ENCODE peak calls at places on chromosomes 13 and 19, in seven cellular contexts. K is mammary epithelial cell, F is transverse colon, M is lower lobe of right lung, R is IMR-90, J is thyroid gland, V is gastrocnemius medialis. Z is an unnamed sample. For H3K4me1, the result is how much of the 10 kb centered on the place peaks cover.

GRCh38 chr19:32222594-32222993 is 122.8 kb upstream of the ZNF507 start:
- DNase-seq in J (no peak), V (no peak), R (no peak), F (no peak), M (no peak), K (no peak), Z (no peak)

GRCh38 chr13:71864981-71865857 is 1.8 kb downstream of the DACH1 start:
- DNase-seq in F (peak), K (peak), M (peak), J (no peak), R (no peak), V (no peak), Z (no peak)

GRCh38 chr13:110820311-110820710 is 94.6 kb downstream of the ANKRD10 start:
- DNase-seq in M (no peak), V (no peak), J (no peak), R (no peak), K (no peak), F (no peak), Z (no peak)

GRCh38 chr13:109288151-109288709 is 498.2 kb downstream of the IRS2 start:
- DNase-seq in M (no peak), K (no peak), R (peak), F (no peak), V (no peak), J (no peak), Z (no peak)

GRCh38 chr19:8575467-8575997 is 1.7 kb downstream of the MYO1F start:
- DNase-seq in R (peak), V (no peak), F (peak), J (no peak), K (no peak), M (no peak), Z (no peak)

GRCh38 chr13:99104396-99104795 is 96.3 kb upstream of the UBAC2 start:
- DNase-seq in M (no peak), V (no peak), J (no peak), K (no peak), F (no peak), R (no peak), Z (no peak)

GRCh38 chr19:18046066-18046718 is 38.2 kb downstream of the ARRDC2 start:
- DNase-seq in V (peak), F (peak), M (no peak), R (peak), J (no peak), K (peak), Z (no peak)

GRCh38 chr13:49098771-49099512 is 121.2 kb upstream of the MLNR start:
- DNase-seq in M (no peak), F (no peak), R (no peak), K (no peak), V (no peak), J (no peak), Z (no peak)

GRCh38 chr19:21128901-21129698 is 12.7 kb upstream of the ZNF431 start:
- DNase-seq in V (no peak), F (no peak), M (no peak), K (no peak), J (peak), R (no peak), Z (no peak)

GRCh38 chr19:2555422-2556220 is 79.7 kb downstream of the GADD45B start:
- DNase-seq in V (no peak), K (no peak), J (no peak), R (no peak), M (peak), F (no peak), Z (no peak)

GRCh38 chr13:112671359-112671758 is 18.5 kb upstream of the ATP11A start:
- DNase-seq in M (peak), J (no peak), V (no peak), K (no peak), R (no peak), F (no peak), Z (no peak)

GRCh38 chr13:82467626-82468025 is 1414.6 kb downstream of the SLITRK1 start:
- DNase-seq in K (no peak), J (no peak), F (no peak), R (no peak), V (no peak), M (no peak), Z (no peak)

GRCh38 chr13:98033277-98034247 is 80.1 kb downstream of the IPO5 start:
- DNase-seq in K (peak), V (no peak), R (peak), F (no peak), J (peak), M (no peak), Z (peak)

GRCh38 chr19:3249408-3249807 is 24.9 kb downstream of the CELF5 start:
- DNase-seq in R (no peak), M (no peak), J (no peak), F (no peak), K (no peak), V (no peak), Z (no peak)

GRCh38 chr19:13165091-13165997 is 15.1 kb downstream of the IER2 start:
- DNase-seq in J (no peak), M (no peak), R (no peak), K (no peak), V (no peak), F (no peak), Z (no peak)

GRCh38 chr19:8449830-8450229 is 5.1 kb downstream of the HNRNPM start:
- DNase-seq in J (no peak), F (no peak), R (no peak), M (no peak), V (no peak), K (no peak), Z (no peak)

GRCh38 chr13:75788494-75788991 is 152.4 kb downstream of the LMO7 start:
- DNase-seq in V (peak), R (peak), J (peak), M (no peak), K (peak), F (peak), Z (no peak)

GRCh38 chr13:20258963-20259288 is 26.8 kb upstream of the GJB6 start:
- DNase-seq in J (peak), M (no peak), V (no peak), F (no peak), R (no peak), K (no peak), Z (no peak)

GRCh38 chr13:20258208-20258962 is 26.3 kb upstream of the GJB6 start:
- DNase-seq in M (no peak), J (peak), F (no peak), V (no peak), K (peak), R (no peak), Z (no peak)

GRCh38 chr13:20249913-20250312 is 17.8 kb upstream of the GJB6 start:
- DNase-seq in V (no peak), F (no peak), J (no peak), R (no peak), K (no peak), M (no peak), Z (no peak)

DNA sequence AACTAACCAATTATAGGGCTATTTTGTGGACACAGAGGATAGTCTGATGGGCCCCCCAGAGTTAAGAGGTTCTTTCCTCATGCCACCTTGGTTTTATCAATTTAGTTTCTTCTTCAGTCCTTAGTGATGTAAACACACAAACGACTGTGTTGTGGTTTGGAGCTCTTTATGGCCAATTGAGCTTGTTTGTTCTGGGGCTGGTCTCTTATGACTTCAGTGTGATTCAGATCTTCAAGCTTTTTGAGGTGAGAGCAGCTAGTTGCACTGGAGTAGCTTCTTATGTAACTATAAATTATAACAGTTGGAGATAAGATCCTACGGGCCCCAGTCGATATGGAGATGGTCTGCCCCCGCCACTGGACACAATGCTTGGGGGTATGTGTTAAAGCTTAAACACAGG is 22.0 kb upstream of the GJB6 start:
- DNase-seq in M (no peak), J (no peak), F (no peak), V (no peak), K (no peak), R (no peak), Z (no peak)
- H3K27ac ChIP-seq in M (no peak), J (no peak), F (no peak), V (no peak), K (no peak), R (no peak), Z (no peak)

GRCh38 chr19:7172794-7173193 is 103.3 kb downstream of the ZNF557 start:
- DNase-seq in V (no peak), F (no peak), K (no peak), R (no peak), M (no peak), J (no peak), Z (no peak)

GRCh38 chr19:7176792-7177191 is 107.3 kb downstream of the ZNF557 start:
- DNase-seq in J (no peak), M (no peak), V (peak), K (no peak), R (no peak), F (no peak), Z (no peak)

GRCh38 chr19:7168941-7169340 is 99.4 kb downstream of the ZNF557 start:
- DNase-seq in F (no peak), M (no peak), R (peak), K (no peak), V (no peak), J (no peak), Z (no peak)

DNA sequence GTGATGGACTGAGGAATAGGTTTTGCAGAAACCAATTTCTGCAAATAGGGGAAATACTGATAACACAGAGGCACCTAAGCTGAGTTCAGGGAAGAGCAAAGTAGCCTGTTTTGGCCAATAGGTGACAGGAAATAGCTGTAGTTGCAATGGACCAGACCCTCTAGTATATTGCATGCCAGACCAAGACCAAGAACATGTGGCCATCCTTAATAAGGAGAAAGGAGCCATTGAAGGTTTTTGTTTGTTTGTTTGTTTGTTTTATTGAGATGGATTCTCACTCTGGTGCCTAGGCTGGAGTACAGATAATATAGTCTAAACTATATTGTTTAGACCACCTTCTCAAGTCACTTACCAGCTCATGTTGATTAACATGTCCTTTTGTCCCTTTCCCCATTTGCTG is 101.5 kb downstream of the ZNF557 start:
- DNase-seq in J (no peak), V (no peak), R (no peak), M (no peak), K (no peak), F (no peak), Z (no peak)
- H3K4me1 ChIP-seq in J (under half), V (under half), R (under half), M (under half), K (under half), F (under half), Z (under half)

DNA sequence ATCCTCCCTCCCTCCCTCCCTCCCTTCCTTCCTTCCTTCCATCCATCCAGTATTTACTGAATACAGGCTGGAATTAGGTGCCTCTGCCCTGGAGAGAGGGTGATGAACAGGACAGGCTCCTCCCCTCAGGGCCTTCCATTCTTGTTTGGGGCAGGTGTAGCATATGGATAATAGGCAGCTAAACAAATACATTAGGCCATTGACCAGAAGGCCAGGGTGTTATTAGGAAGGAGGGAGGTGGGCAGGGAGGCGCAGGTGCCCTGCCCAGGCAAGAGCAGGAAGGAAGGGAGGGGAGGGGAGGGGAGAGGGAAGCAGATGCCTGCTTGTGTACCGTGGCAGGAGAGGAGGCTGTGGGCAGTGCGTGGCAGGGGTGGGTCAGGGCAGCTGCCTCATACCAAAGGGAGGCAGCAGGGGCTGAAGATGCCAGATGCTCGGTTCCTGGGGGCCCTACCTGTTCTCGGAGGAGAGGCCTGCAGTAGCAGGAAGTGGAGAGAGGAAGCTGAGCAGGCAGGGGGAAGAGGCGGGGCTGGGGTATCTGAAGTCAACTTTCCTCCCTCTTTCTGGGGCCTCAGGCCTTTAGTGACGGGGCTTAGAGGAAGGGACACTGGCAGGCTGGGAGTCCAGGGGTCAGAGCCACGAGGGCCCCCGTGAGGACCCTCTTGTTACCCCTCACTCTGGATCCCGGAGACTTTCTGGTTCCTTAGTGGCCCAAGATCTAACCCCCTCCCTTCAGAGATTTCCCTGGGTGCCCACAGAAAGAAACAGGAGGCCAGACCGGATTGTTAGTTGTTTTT is at the start of gene RINL:
- DNase-seq in K (no peak), R (no peak), F (peak), M (peak), J (peak), V (no peak), Z (no peak)
- H3K27ac ChIP-seq in K (no peak), R (no peak), F (peak), M (peak), J (peak), V (peak), Z (no peak)

DNA sequence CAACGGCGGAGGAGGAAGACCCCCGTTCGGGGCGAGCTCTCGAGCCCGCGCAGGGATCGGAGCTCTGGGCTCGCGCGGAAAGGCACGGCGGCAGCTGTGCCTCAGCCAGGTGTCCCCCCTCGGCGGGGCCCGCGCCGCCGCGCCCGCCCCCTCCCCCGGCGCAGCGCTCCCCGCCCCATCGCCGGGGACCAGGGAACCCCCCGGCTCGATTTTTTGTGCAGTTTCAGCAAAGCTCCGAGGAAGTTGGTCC is 110.0 kb downstream of the KCNRG start:
- DNase-seq in J (no peak), F (no peak), V (no peak), K (no peak), M (no peak), R (no peak), Z (no peak)
- H3K4me1 ChIP-seq in J (under half), F (under half), V (half or more), K (under half), M (half or more), R (under half), Z (under half)

GRCh38 chr19:51018745-51019543 is 565 bp downstream of the KLK10 start:
- DNase-seq in M (no peak), J (peak), R (no peak), K (peak), V (no peak), F (no peak), Z (peak)
- H3K27ac ChIP-seq in M (peak), J (no peak), R (no peak), K (peak), V (no peak), F (no peak), Z (peak)

GRCh38 chr19:16263115-16263839 is 61.3 kb upstream of the KLF2 start:
- DNase-seq in K (no peak), J (no peak), F (peak), V (no peak), M (no peak), R (no peak), Z (no peak)

GRCh38 chr19:16262618-16263017 is 62.0 kb upstream of the KLF2 start:
- DNase-seq in R (no peak), F (peak), V (no peak), M (no peak), K (no peak), J (no peak), Z (no peak)

GRCh38 chr19:16260794-16261161 is 63.1 kb downstream of the AP1M1 start:
- DNase-seq in K (no peak), F (no peak), M (no peak), R (no peak), J (no peak), V (no peak), Z (no peak)

GRCh38 chr19:16260160-16260793 is 62.6 kb downstream of the AP1M1 start:
- DNase-seq in V (no peak), J (no peak), F (no peak), K (no peak), M (no peak), R (no peak), Z (no peak)

DNA sequence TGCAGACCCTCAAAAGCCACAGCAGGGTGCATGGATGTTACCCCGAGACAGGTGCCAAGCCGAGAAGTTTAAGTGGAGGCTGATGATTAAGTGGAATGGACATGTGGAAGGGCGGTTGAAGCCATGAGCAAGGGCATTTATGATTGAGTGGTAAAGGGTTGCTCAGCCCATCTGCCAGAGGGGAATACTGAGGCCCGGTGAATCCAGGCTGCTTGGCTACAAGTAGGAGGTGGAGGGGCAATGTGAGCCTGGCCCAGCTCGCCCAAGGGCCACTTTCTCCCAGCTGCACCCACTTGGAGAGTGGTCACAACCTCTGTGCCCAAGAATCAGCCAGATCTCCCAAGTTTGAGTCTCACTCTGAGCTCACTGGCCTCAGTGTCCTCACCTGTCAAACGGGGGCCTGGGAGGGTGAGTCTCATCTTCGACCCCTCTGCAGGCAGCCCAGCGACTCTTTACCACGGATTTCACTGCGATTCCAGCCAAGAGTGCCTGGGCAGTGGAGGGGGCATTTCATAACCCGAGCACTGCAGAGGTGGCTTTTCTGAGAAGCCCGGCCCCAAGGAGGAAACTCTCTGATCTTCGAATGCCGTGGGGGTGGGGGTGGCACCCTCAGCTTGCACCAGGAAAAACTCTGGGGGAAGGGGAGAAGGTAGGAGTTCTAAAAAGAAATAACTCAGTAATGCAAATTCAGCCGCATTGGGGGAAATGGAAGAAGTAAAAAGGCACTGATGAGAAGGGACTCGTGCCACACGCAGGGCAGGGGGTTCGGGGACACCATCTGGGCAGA is 62.8 kb upstream of the KLF2 start:
- DNase-seq in F (no peak), M (no peak), J (no peak), K (no peak), V (no peak), R (no peak), Z (no peak)
- H3K4me1 ChIP-seq in F (under half), M (half or more), J (under half), K (under half), V (under half), R (under half), Z (under half)

GRCh38 chr19:40797166-40797962 is 1.6 kb upstream of the EGLN2 start:
- DNase-seq in K (no peak), M (no peak), J (no peak), R (no peak), F (no peak), V (no peak), Z (no peak)
- H3K27ac ChIP-seq in K (peak), M (peak), J (peak), R (no peak), F (peak), V (peak), Z (no peak)

DNA sequence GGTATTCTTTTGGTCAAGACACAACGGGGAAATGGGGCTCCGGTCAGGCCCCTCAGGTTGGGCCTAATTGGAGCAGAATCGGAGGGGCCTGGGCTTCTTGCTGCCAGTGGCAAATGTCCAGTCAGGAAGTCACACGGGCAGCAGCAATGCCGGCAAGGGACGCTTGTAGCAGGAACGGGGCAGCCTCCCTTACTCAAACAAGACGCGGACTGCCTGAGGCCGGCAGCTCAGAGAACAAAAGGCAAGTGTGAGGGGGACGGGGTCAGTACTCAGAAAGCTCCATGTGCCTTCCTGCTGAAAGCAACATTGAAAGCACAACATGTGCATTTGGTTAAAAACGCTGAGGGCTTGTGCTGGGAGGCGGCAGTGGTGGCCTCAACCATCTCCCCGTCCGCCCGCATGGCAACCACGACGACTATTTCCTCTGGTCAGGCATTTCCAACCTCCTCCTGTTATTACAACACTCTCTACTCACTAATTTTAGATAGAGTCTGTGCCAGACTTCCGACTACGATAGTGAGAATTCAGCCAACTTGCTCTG is 20.5 kb upstream of the RASA3 start:
- DNase-seq in F (no peak), R (no peak), V (no peak), M (no peak), K (no peak), J (no peak), Z (no peak)
- H3K4me1 ChIP-seq in F (under half), R (under half), V (under half), M (under half), K (under half), J (under half), Z (under half)

DNA sequence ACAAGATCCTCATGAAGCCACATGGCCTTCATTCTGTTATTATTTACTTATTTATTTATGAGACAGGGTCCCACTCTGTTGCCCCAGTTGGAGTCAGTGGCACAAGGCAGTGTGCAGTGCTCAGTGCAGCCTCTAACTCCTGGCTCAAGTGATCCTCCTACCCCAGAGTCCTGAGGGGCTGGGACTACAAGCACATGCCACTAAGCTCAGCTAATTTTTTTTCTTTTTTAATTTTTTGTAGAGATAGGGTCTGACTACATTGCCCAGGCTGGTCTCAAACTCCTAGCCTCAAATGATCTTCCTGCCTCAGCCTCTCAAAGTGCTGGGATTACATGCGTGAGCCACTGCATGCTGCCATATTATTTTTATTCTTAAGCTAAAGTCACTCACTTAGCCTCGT is 241.4 kb downstream of the UQCRFS1 start:
- DNase-seq in M (no peak), F (no peak), R (no peak), K (no peak), V (no peak), J (no peak), Z (no peak)
- H3K27ac ChIP-seq in M (no peak), F (no peak), R (no peak), K (no peak), V (no peak), J (no peak), Z (no peak)

Z was measured in ovary.